ENCODE peak calls at places on chromosome 20, in ten cellular contexts. G is adrenal gland, Y is sigmoid colon, H is ovary, R is tibial nerve, Z is thyroid gland, I is body of pancreas, T is transverse colon, D is A549, K is heart left ventricle. S is an unnamed sample.

GRCh38 chr20:1819311-1820136 is 75.7 kb upstream of the SIRPA start:
- DNase-seq in T (peak), G (peak), Y (no peak), Z (no peak), H (no peak), K (no peak), D (no peak), I (peak), R (no peak), S (no peak)

GRCh38 chr20:3046677-3047462 is 1.0 kb downstream of the MRPS26 start:
- DNase-seq in Z (peak), H (no peak), Y (no peak), G (no peak), D (peak), T (no peak), R (no peak), K (peak), I (peak), S (no peak)

GRCh38 chr20:31573555-31574295 is 31.4 kb upstream of the ID1 start:
- DNase-seq in H (peak), Y (peak), K (no peak), T (peak), Z (no peak), D (peak), R (no peak), I (no peak), G (no peak), S (no peak)

GRCh38 chr20:38033330-38034107 is at the start of the genes RPRD1B and TTI1:
- DNase-seq in T (peak), H (peak), D (peak), Z (peak), Y (peak), I (peak), R (peak), G (peak), K (peak), S (peak)

GRCh38 chr20:39778847-39779641 is 816.9 kb downstream of the DHX35 start:
- DNase-seq in D (no peak), H (no peak), T (no peak), Y (no peak), Z (no peak), G (peak), K (no peak), I (peak), R (no peak), S (no peak)

GRCh38 chr20:3431109-3431508 is 23.6 kb upstream of the DNAAF9 start:
- DNase-seq in K (no peak), Z (no peak), I (no peak), R (no peak), Y (no peak), H (no peak), T (no peak), G (no peak), D (no peak), S (no peak)

GRCh38 chr20:208937-209566 is 18.0 kb upstream of the DEFB129 start:
- DNase-seq in G (peak), T (no peak), D (peak), Z (no peak), I (peak), R (no peak), Y (no peak), H (no peak), K (no peak), S (no peak)

GRCh38 chr20:11249239-11249638 is 575.4 kb upstream of the JAG1 start:
- DNase-seq in Z (no peak), Y (no peak), D (no peak), T (no peak), K (no peak), G (no peak), R (no peak), H (no peak), I (no peak), S (no peak)

GRCh38 chr20:3325864-3326263 is 81.6 kb downstream of the DNAAF9 start:
- DNase-seq in G (no peak), Y (no peak), Z (no peak), T (no peak), K (no peak), H (no peak), R (no peak), D (no peak), I (no peak), S (no peak)

GRCh38 chr20:3930265-3931206 is 41.3 kb downstream of the PANK2 start:
- DNase-seq in Z (peak), T (no peak), Y (no peak), I (no peak), K (no peak), H (no peak), G (no peak), D (no peak), R (no peak), S (no peak)

GRCh38 chr20:24470031-24470781 is 777 bp downstream of the SYNDIG1 start:
- DNase-seq in Y (peak), T (no peak), Z (peak), D (peak), R (no peak), G (no peak), H (no peak), I (no peak), K (no peak), S (no peak)

GRCh38 chr20:41300383-41300782 is 17.1 kb downstream of the ZHX3 start:
- DNase-seq in Y (no peak), D (no peak), G (no peak), R (no peak), T (no peak), Z (peak), H (no peak), I (no peak), K (no peak), S (no peak)

GRCh38 chr20:1209447-1210387 is 6.5 kb downstream of the C20orf202 start:
- DNase-seq in T (no peak), I (no peak), G (no peak), R (no peak), D (peak), K (no peak), Z (no peak), Y (no peak), H (no peak), S (no peak)

GRCh38 chr20:7856756-7857155 is 83.5 kb downstream of the HAO1 start:
- DNase-seq in Z (no peak), D (peak), K (no peak), Y (no peak), T (no peak), G (no peak), H (no peak), R (no peak), I (no peak), S (no peak)

GRCh38 chr20:2865630-2866029 is 7.7 kb upstream of the PTPRA start:
- DNase-seq in K (no peak), Y (no peak), R (no peak), T (no peak), Z (no peak), G (no peak), H (no peak), D (no peak), I (no peak), S (no peak)

GRCh38 chr20:23766531-23766930 is 15.8 kb upstream of the CST1 start:
- DNase-seq in K (no peak), Y (no peak), G (no peak), R (no peak), T (no peak), D (no peak), Z (no peak), I (no peak), H (no peak), S (no peak)

GRCh38 chr20:64037498-64038213 is 1.7 kb downstream of the C20orf204 start:
- DNase-seq in D (no peak), G (no peak), Z (no peak), R (no peak), Y (no peak), H (no peak), I (no peak), T (no peak), K (no peak), S (no peak)

GRCh38 chr20:64035066-64035932 is 683 bp upstream of the C20orf204 start:
- DNase-seq in H (no peak), I (no peak), Y (peak), Z (no peak), G (no peak), K (no peak), R (no peak), D (no peak), T (no peak), S (no peak)

GRCh38 chr20:64037199-64037497 is 1.2 kb downstream of the C20orf204 start:
- DNase-seq in T (no peak), Z (no peak), D (no peak), H (no peak), K (no peak), G (no peak), R (no peak), I (no peak), Y (no peak), S (no peak)

GRCh38 chr20:64035933-64036345 is at the start of gene C20orf204:
- DNase-seq in Z (no peak), G (no peak), T (no peak), H (no peak), I (no peak), R (no peak), D (no peak), Y (no peak), K (no peak), S (no peak)

GRCh38 chr20:64036346-64037198 is 590 bp downstream of the C20orf204 start:
- DNase-seq in R (no peak), Z (no peak), G (no peak), Y (no peak), H (no peak), I (no peak), D (no peak), T (no peak), K (no peak), S (no peak)
- TF ChIP-seq POLR2A in R (no peak), Z (no peak), G (no peak), Y (no peak), H (no peak), I (no peak), D (no peak), T (no peak), K (no peak), S (no peak)

DNA sequence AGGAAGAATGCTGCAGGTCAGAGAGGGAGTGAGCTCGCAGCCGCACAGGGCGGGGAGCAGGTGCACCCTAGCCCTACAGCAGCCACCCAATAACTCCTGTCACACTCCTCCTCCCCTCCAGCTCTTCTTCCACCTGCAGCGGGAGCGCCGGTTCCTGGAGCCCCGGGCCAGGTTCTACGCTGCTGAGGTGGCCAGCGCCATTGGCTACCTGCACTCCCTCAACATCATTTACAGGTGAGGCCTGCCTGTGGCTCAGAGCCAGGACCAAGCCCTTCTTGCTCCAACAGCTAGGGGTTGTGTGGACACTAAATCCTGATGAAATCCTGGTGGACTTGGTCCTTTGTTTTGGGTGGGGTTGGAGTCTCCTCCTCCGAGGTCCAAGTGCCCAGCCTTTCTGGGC is 11.7 kb downstream of the SGK2 start:
- DNase-seq in D (no peak), K (no peak), Y (no peak), H (no peak), I (no peak), T (peak), Z (no peak), R (no peak), G (no peak), S (no peak)
- H3K27ac ChIP-seq in D (no peak), K (no peak), Y (no peak), H (no peak), I (no peak), T (peak), Z (no peak), R (no peak), G (no peak), S (no peak)

GRCh38 chr20:62550087-62550565 is 74.3 kb upstream of the GATA5 start:
- DNase-seq in Z (peak), K (peak), I (no peak), T (no peak), R (no peak), G (no peak), D (peak), H (peak), Y (peak), S (no peak)
- H3K4me3 ChIP-seq in Z (no peak), K (peak), I (no peak), T (peak), R (peak), G (no peak), D (peak), H (peak), Y (peak), S (peak)

DNA sequence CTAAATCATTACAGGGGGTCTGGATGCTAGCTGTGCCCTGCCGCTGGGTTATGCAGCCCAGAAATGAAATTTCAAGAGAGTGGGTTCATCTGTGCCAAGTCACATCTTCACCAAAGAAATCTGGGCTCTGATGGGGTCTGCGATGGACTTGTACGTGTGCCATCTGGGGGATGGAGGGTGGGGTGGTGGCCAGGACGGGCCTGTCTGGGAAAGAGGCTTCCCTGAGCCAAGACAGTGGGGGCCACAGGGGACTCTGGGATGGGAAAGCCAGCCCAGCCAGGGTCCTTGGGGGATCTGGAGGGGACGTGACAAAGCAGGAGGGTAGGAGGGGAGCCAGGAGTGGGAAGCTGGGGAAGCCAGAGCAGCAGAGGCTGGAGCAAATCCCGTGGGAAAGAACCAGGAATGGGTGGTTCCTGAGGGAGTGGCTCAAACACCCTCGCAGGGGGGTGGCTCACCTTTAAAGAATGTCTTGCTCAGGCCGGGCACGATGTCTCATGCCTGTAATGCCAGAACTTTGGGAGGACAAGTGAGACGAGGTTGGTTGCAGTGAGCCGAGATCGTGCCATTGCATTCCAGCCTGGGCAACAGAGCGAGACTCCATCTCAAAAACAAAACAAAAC is 36.3 kb upstream of the SULF2 start:
- DNase-seq in G (no peak), T (no peak), K (no peak), Z (peak), R (no peak), Y (peak), D (peak), H (no peak), I (no peak), S (no peak)
- TF ChIP-seq POLR2A in G (no peak), T (no peak), K (no peak), Z (no peak), R (no peak), Y (no peak), D (no peak), H (no peak), I (no peak), S (no peak)

GRCh38 chr20:63273180-63273579 is 567 bp downstream of the ARFGAP1 start:
- DNase-seq in Z (no peak), R (no peak), T (no peak), G (no peak), K (no peak), I (no peak), H (no peak), D (no peak), Y (no peak), S (no peak)
- H3K27ac ChIP-seq in Z (peak), R (no peak), T (peak), G (no peak), K (peak), I (peak), H (no peak), D (peak), Y (peak), S (peak)

GRCh38 chr20:51221103-51221502 is 198.2 kb upstream of the KCNG1 start:
- DNase-seq in I (no peak), G (no peak), T (no peak), D (no peak), Y (no peak), R (no peak), Z (no peak), H (no peak), K (no peak), S (no peak)

GRCh38 chr20:51220293-51220706 is 197.4 kb upstream of the KCNG1 start:
- DNase-seq in I (peak), D (peak), H (no peak), T (peak), R (no peak), Y (no peak), G (peak), K (no peak), Z (peak), S (no peak)

GRCh38 chr20:51223163-51223562 is 200.3 kb upstream of the KCNG1 start:
- DNase-seq in G (no peak), K (no peak), H (no peak), Y (no peak), R (no peak), Z (no peak), T (no peak), I (no peak), D (no peak), S (no peak)

GRCh38 chr20:51219544-51219943 is 196.6 kb upstream of the KCNG1 start:
- DNase-seq in Z (no peak), R (no peak), G (no peak), H (no peak), D (no peak), T (no peak), K (no peak), I (no peak), Y (no peak), S (no peak)

GRCh38 chr20:51221791-51222408 is 199.0 kb upstream of the KCNG1 start:
- DNase-seq in H (no peak), K (no peak), G (no peak), Y (no peak), T (peak), Z (no peak), D (no peak), R (no peak), I (no peak), S (no peak)
- H3K4me3 ChIP-seq in H (no peak), K (no peak), G (no peak), Y (no peak), T (no peak), Z (no peak), D (no peak), R (no peak), I (no peak), S (no peak)

GRCh38 chr20:58308290-58308679 is 1.2 kb upstream of the RAB22A start:
- DNase-seq in D (no peak), G (no peak), T (no peak), R (no peak), Y (no peak), K (no peak), I (no peak), H (no peak), Z (no peak), S (no peak)
- TF ChIP-seq POLR2A in D (no peak), G (no peak), T (no peak), R (no peak), Y (no peak), K (no peak), I (no peak), H (no peak), Z (no peak), S (no peak)

S was measured in breast epithelium.